ENCODE peak calls at places on chromosomes 12 and 14, in seven cellular contexts. R, L, E, I, H, U and G are unnamed samples.

GRCh38 chr12:12115531-12115930 is 44.8 kb downstream of the BCL2L14 start:
- DNase-seq in R (no peak), L (no peak), E (no peak), I (no peak), H (no peak), U (no peak), G (no peak)

GRCh38 chr14:100471451-100472093 is 115.6 kb downstream of the BEGAIN start:
- DNase-seq in R (no peak), L (no peak), E (no peak), I (no peak), H (no peak), U (no peak), G (no peak)

GRCh38 chr12:125070661-125071390 is 5.6 kb downstream of the AACS start:
- DNase-seq in R (no peak), L (no peak), E (no peak), I (no peak), H (no peak), U (no peak), G (no peak)

GRCh38 chr14:68987653-68988036 is 8.5 kb upstream of the ACTN1 start:
- DNase-seq in R (no peak), L (no peak), E (no peak), I (no peak), H (no peak), U (no peak), G (no peak)

GRCh38 chr12:31521972-31522371 is 69.0 kb downstream of the DENND5B start:
- DNase-seq in R (no peak), L (no peak), E (no peak), I (no peak), H (no peak), U (no peak), G (no peak)

GRCh38 chr14:105299654-105300541 is 903 bp downstream of the BRF1 start:
- DNase-seq in R (no peak), L (no peak), E (no peak), I (no peak), H (peak), U (no peak), G (no peak)

GRCh38 chr12:52720487-52720886 is 17.2 kb upstream of the KRT77 start:
- DNase-seq in R (no peak), L (no peak), E (no peak), I (no peak), H (no peak), U (no peak), G (no peak)

GRCh38 chr12:89949457-89950195 is 241.0 kb upstream of the ATP2B1 start:
- DNase-seq in R (no peak), L (peak), E (no peak), I (peak), H (no peak), U (peak), G (no peak)

GRCh38 chr12:76047060-76047459 is 15.5 kb upstream of the PHLDA1 start:
- DNase-seq in R (no peak), L (no peak), E (no peak), I (no peak), H (no peak), U (no peak), G (no peak)

GRCh38 chr12:1837541-1838206 is 17.3 kb downstream of the LRTM2 start:
- DNase-seq in R (no peak), L (no peak), E (no peak), I (no peak), H (no peak), U (no peak), G (no peak)

GRCh38 chr14:58026967-58027366 is 125.0 kb downstream of the ARMH4 start:
- DNase-seq in R (no peak), L (no peak), E (no peak), I (no peak), H (no peak), U (no peak), G (no peak)

GRCh38 chr12:6980740-6981139 is 10.0 kb downstream of the EMG1 start:
- DNase-seq in R (no peak), L (no peak), E (no peak), I (no peak), H (no peak), U (no peak), G (no peak)

GRCh38 chr12:47808574-47809380 is 10.9 kb downstream of the HDAC7 start:
- DNase-seq in R (no peak), L (peak), E (no peak), I (no peak), H (no peak), U (peak), G (no peak)

GRCh38 chr12:130787445-130788410 is 51.3 kb downstream of the STX2 start:
- DNase-seq in R (no peak), L (no peak), E (no peak), I (no peak), H (no peak), U (no peak), G (no peak)

GRCh38 chr14:74952195-74952665 is 3.2 kb downstream of the PGF start:
- DNase-seq in R (no peak), L (no peak), E (no peak), I (no peak), H (no peak), U (no peak), G (no peak)